ENCODE peak calls at places on chromosomes 12 and 14, in nine cellular contexts. W is mammary epithelial cell, V is tibial nerve, G is Panc1, T is stomach, H is esophagus squamous epithelium, O is fibroblast of lung, S is suprapubic skin, L is thyroid gland. M is an unnamed sample. For H3K27me3 and H3K36me3, the result is how much of the 10 kb centered on the place peaks cover.

GRCh38 chr14:103008768-103009342 is 48.5 kb downstream of the CDC42BPB start:
- DNase-seq in T (peak), O (no peak), V (no peak), W (no peak), S (no peak), L (no peak), G (no peak), H (no peak), M (no peak)

GRCh38 chr12:78636253-78636855 is 228.2 kb upstream of the SYT1 start:
- DNase-seq in S (no peak), H (no peak), O (peak), T (no peak), V (no peak), G (no peak), L (no peak), W (no peak), M (no peak)

GRCh38 chr12:103560604-103561101 is 26.4 kb upstream of the STAB2 start:
- DNase-seq in H (no peak), O (peak), G (peak), S (no peak), V (no peak), L (no peak), T (no peak), W (peak), M (no peak)

GRCh38 chr12:124520258-124520657 is 47.2 kb downstream of the NCOR2 start:
- DNase-seq in S (no peak), O (no peak), W (peak), G (no peak), T (peak), H (no peak), V (peak), L (peak), M (peak)

GRCh38 chr14:72839753-72840390 is 54.0 kb downstream of the DPF3 start:
- DNase-seq in W (no peak), G (no peak), O (no peak), T (no peak), L (no peak), S (no peak), H (no peak), V (no peak), M (no peak)

GRCh38 chr12:53867216-53868012 is 71.2 kb upstream of the HOXC13 start:
- DNase-seq in G (no peak), T (no peak), W (peak), S (no peak), O (peak), L (no peak), V (no peak), H (no peak), M (no peak)

GRCh38 chr12:107223816-107224215 is 130.5 kb upstream of the CRY1 start:
- DNase-seq in S (no peak), H (no peak), V (no peak), W (no peak), L (no peak), G (no peak), O (no peak), T (no peak), M (no peak)

GRCh38 chr12:4269279-4269991 is 4.1 kb upstream of the CCND2 start:
- DNase-seq in S (peak), T (peak), G (no peak), W (peak), H (no peak), V (peak), O (peak), L (peak), M (peak)

GRCh38 chr14:30243157-30243556 is 315.5 kb upstream of the PRKD1 start:
- DNase-seq in S (no peak), O (no peak), L (no peak), H (no peak), V (no peak), G (no peak), T (no peak), W (no peak), M (no peak)

GRCh38 chr14:51869426-51870113 is 9.2 kb downstream of the GNG2 start:
- DNase-seq in S (no peak), V (no peak), H (no peak), G (no peak), O (no peak), T (no peak), L (no peak), W (no peak), M (no peak)

GRCh38 chr12:121005346-121005815 is 10.9 kb downstream of the C12orf43 start:
- DNase-seq in V (no peak), W (peak), S (no peak), T (peak), L (no peak), O (peak), H (no peak), G (peak), M (peak)
- TF ChIP-seq CTCF in V (no peak), W (peak), S (peak), T (no peak), L (no peak), O (peak), H (peak), G (peak), M (peak)

GRCh38 chr12:132408626-132409494 is 79.5 kb upstream of the GALNT9 start:
- DNase-seq in L (no peak), V (no peak), H (no peak), W (no peak), S (no peak), O (no peak), G (no peak), T (no peak), M (no peak)

GRCh38 chr12:132410296-132410625 is 79.7 kb upstream of the FBRSL1 start:
- DNase-seq in T (no peak), H (no peak), G (no peak), S (no peak), V (no peak), W (no peak), L (no peak), O (no peak), M (no peak)

GRCh38 chr12:132408001-132408400 is 78.6 kb upstream of the GALNT9 start:
- DNase-seq in L (no peak), H (no peak), G (no peak), S (no peak), V (no peak), O (no peak), W (no peak), T (no peak), M (no peak)

GRCh38 chr12:132410849-132411248 is 79.1 kb upstream of the FBRSL1 start:
- DNase-seq in T (no peak), S (no peak), G (no peak), L (no peak), H (no peak), W (no peak), V (no peak), O (no peak), M (no peak)

GRCh38 chr12:132409495-132410295 is 80.3 kb upstream of the FBRSL1 start:
- DNase-seq in G (no peak), S (no peak), L (no peak), V (no peak), W (no peak), H (no peak), T (no peak), O (no peak), M (no peak)
- H3K27me3 ChIP-seq in G (under half), S (half or more), L (under half), V (half or more), W (under half), H (under half), T (half or more), O (under half), M (under half)

DNA sequence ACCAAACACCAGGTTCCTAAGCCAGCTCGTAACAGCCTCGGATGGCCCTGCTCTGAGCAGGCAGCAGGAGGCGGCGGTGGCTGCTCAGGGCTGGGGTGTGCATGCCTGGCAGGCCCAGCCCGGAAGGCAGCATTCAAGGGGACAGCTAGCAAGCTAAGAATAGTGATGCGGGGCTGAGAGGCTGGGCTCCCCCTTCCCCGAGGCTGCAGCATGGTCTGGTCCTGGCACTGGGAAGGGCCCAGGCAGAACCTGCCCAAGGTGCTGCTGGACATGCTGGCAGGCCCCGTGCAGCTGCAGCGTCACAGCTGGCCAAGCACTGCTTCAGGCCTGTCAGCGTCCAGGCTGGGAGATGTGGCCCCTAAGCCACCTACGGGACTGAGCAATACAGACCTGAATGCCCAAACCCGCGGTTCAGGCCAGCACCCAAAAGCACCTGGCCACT is 26.4 kb upstream of the NUDT14 start:
- DNase-seq in W (no peak), O (no peak), G (no peak), V (no peak), L (no peak), T (no peak), S (no peak), H (no peak), M (no peak)
- H3K36me3 ChIP-seq in W (under half), O (under half), G (under half), V (under half), L (under half), T (under half), S (under half), H (under half), M (under half)

GRCh38 chr14:88729159-88729558 is 63.6 kb downstream of the EML5 start:
- DNase-seq in H (no peak), L (no peak), O (peak), G (no peak), T (no peak), W (no peak), S (no peak), V (no peak), M (no peak)
- TF ChIP-seq CTCF in H (no peak), L (no peak), O (peak), G (no peak), T (no peak), W (peak), S (no peak), V (no peak), M (peak)

DNA sequence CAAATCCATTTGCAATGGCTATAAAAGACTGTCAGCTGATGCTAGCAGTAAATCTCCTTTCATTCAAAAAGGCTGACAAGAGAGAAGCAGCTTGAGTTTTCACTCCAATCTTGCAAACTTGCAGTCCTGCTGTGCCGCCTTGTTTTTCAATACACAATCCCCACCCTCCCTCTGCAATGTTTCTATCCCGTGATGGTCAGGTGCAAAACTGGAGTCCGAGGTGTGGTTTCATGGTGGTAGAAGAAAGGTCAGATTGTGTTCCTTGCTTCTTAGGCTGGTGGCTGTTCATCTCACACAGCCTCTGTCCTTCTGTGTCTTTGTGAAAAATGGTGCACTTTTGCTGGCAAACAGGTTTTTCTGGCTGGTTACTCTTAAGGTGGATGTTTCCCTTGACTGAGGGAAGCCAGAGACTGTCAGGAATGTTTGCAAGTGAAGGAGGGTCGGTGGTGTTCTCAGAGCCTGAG is 27.7 kb upstream of the TBX3 start:
- DNase-seq in L (peak), T (no peak), S (no peak), H (no peak), V (no peak), O (no peak), G (no peak), W (no peak), M (no peak)
- H3K27me3 ChIP-seq in L (under half), T (under half), S (under half), H (under half), V (under half), O (under half), G (under half), W (under half), M (under half)